ENCODE peak calls at places on chromosomes 12 and 14, in six cellular contexts. Y, F, O, A, W and V are unnamed samples.
A peak's percentile ranks its signal among the peaks of the same experiment; 100 is the strongest.

GRCh38 chr14:103854822-103855733 is 7.7 kb upstream of the PPP1R13B start:
- DNase-seq in Y (no peak), F (peak; percentile 54), O (no peak), A (no peak), W (peak; percentile 91), V (no peak)

GRCh38 chr12:63916561-63917476 is 72.3 kb downstream of the SRGAP1 start:
- DNase-seq in Y (no peak), F (no peak), O (no peak), A (no peak), W (no peak), V (peak; percentile 38)

GRCh38 chr14:59337151-59337611 is 128.0 kb downstream of the GPR135 start:
- DNase-seq in Y (no peak), F (no peak), O (no peak), A (peak; percentile 29), W (no peak), V (peak; percentile 72)

GRCh38 chr14:50210074-50210473 is 21.3 kb downstream of the SOS2 start:
- DNase-seq in Y (no peak), F (no peak), O (no peak), A (no peak), W (no peak), V (no peak)

GRCh38 chr12:21416611-21417121 is 20.8 kb upstream of the PYROXD1 start:
- DNase-seq in Y (no peak), F (no peak), O (no peak), A (no peak), W (no peak), V (no peak)

GRCh38 chr12:1056390-1056789 is 65.4 kb downstream of the ERC1 start:
- DNase-seq in Y (no peak), F (no peak), O (no peak), A (no peak), W (no peak), V (no peak)

GRCh38 chr14:65566820-65567522 is 154.4 kb downstream of the FUT8 start:
- DNase-seq in Y (no peak), F (no peak), O (no peak), A (no peak), W (no peak), V (no peak)

GRCh38 chr12:124422570-124423523 is 128.0 kb downstream of the RFLNA start:
- DNase-seq in Y (peak; percentile 86), F (peak; percentile 97), O (no peak), A (peak; percentile 95), W (peak; percentile 96), V (peak; percentile 98)

GRCh38 chr14:68569970-68570409 is 222.9 kb downstream of the ZFP36L1 start:
- DNase-seq in Y (no peak), F (no peak), O (no peak), A (no peak), W (no peak), V (no peak)

GRCh38 chr14:95072310-95072709 is 85.0 kb downstream of the DICER1 start:
- DNase-seq in Y (no peak), F (no peak), O (no peak), A (no peak), W (no peak), V (no peak)

GRCh38 chr12:1362143-1362542 is 232.2 kb downstream of the FBXL14 start:
- DNase-seq in Y (no peak), F (no peak), O (no peak), A (no peak), W (no peak), V (no peak)

GRCh38 chr14:104458845-104459244 is 120.7 kb upstream of the C14orf180 start:
- DNase-seq in Y (no peak), F (no peak), O (no peak), A (no peak), W (no peak), V (no peak)

GRCh38 chr12:104701301-104701700 is 244.6 kb downstream of the CHST11 start:
- DNase-seq in Y (no peak), F (no peak), O (no peak), A (no peak), W (no peak), V (no peak)

GRCh38 chr14:30547388-30548048 is 11.4 kb upstream of the G2E3 start:
- DNase-seq in Y (no peak), F (no peak), O (no peak), A (no peak), W (no peak), V (no peak)

GRCh38 chr14:24340606-24341005 is 815 bp upstream of the RIPK3 start:
- DNase-seq in Y (no peak), F (no peak), O (no peak), A (no peak), W (no peak), V (no peak)

DNA sequence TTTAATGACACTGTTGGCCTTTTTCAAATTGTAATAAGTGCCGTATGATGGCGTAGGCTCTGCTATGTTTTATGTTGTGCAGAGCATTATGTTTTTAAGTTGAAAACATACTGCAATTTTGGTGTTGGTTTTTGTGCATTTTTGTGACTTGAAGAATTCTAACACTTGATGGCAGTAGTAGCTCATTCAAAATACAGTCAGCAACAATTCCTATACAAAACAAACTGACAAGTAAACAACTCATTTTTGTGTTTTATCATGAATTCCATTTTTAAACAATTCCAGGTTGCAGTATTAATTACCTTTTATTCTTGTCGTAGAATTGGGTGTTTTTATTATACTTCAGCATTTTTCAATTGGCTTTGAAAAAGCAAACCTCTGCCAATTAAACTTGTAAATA is 4.0 kb upstream of the CCER1 start:
- DNase-seq in Y (no peak), F (no peak), O (no peak), A (no peak), W (no peak), V (peak; percentile 48)
- TF ChIP-seq CTCF in Y (no peak), F (peak; percentile 40), O (no peak), A (peak; percentile 18), W (no peak), V (peak; percentile 35)

GRCh38 chr12:54046809-54047159 is 6.9 kb upstream of the HOXC4 start:
- DNase-seq in Y (no peak), F (no peak), O (no peak), A (no peak), W (no peak), V (no peak)
- H3K4me3 ChIP-seq in Y (no peak overlapping the region), F (no peak overlapping the region), O (no peak overlapping the region), A (peak overlapping the region; percentile 12), W (no peak overlapping the region), V (no peak overlapping the region)

GRCh38 chr14:37340353-37340752 is 142.6 kb downstream of the MIPOL1 start:
- DNase-seq in Y (no peak), F (no peak), O (no peak), A (no peak), W (no peak), V (no peak)
- TF ChIP-seq CTCF in Y (no peak), F (peak; percentile 12), O (no peak), A (no peak), W (no peak), V (no peak)

DNA sequence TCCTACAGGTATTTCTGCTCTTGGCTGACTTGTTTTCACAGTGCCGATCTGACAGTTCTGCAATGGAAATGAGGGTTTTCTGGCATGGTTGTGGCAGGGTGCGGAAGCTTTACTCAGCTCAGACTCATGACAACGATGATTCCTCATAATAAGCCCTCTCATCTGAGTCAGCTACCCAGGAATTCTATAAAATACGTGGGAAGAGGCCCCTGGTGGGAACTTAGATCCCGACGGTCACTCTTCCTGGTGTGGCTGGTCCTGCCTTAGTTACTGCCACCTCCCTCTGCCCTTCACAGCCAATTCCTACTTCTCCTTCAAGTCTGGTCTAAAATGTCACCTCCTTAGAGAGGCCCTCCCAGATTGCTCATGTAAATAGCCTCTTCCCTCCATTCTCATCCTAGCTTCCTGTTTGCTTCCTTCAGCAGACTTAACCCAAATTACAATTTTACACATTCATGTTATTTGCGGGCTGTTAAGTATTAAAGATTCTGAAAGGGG is 104.2 kb upstream of the MAP1LC3B2 start:
- DNase-seq in Y (peak; percentile 53), F (no peak), O (no peak), A (no peak), W (peak; percentile 62), V (peak; percentile 93)
- H3K4me3 ChIP-seq in Y (no peak overlapping the region), F (no peak overlapping the region), O (no peak overlapping the region), A (no peak overlapping the region), W (no peak overlapping the region), V (no peak overlapping the region)

GRCh38 chr14:101557811-101558738 is 3.2 kb upstream of the DIO3 start:
- DNase-seq in Y (no peak), F (peak; percentile 40), O (no peak), A (peak; percentile 46), W (peak; percentile 43), V (peak; percentile 6)
- TF ChIP-seq CTCF in Y (peak; percentile 9), F (no peak), O (no peak), A (no peak), W (peak; percentile 53), V (peak; percentile 21)

DNA sequence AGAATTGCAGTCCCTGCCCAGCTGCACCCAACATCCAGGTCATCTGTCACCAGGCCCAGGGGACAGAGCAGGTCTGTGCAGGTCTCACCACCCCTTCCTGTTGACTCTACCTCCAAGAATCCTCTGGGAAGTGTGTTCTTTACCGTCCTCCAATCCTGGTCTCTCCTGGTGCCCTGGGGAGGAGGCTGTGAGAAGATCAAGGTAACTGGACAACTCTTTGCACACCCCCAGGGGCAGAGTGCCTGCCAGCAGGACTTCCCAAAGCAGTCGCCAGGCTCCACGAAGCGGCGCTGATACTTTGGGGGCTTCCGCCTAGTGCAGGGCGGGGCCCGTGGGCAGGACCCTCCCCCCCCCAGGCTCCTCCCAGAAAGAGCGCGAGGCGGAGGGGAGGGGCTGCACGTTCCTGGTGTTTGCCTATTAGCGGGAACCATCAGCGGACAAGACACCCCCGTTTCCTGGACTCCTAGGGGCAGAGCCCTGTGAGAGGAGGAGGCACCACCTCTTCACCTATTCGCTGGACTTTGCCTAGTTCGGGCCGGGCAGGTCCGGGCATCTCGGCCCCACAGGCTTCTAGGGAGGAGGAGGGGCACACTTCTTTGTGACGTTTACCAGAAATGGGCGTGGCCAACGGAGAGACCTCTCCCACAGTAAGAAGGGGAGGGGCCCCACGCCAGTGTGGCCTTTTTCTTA is 918.0 kb downstream of the AACS start:
- DNase-seq in Y (peak; percentile 66), F (peak; percentile 77), O (no peak), A (peak; percentile 23), W (peak; percentile 85), V (peak; percentile 69)
- H3K4me3 ChIP-seq in Y (peak overlapping the region; percentile 67), F (peak overlapping the region; percentile 63), O (no peak overlapping the region), A (peak overlapping the region; percentile 20), W (peak overlapping the region; percentile 64), V (peak overlapping the region; percentile 48)

GRCh38 chr12:88578274-88578673 is 2.0 kb downstream of the KITLG start:
- DNase-seq in Y (no peak), F (no peak), O (no peak), A (no peak), W (peak; percentile 9), V (no peak)

GRCh38 chr12:88579572-88579940 is 715 bp downstream of the KITLG start:
- DNase-seq in Y (no peak), F (peak; percentile 66), O (no peak), A (peak; percentile 18), W (peak; percentile 40), V (no peak)

GRCh38 chr12:88577537-88577936 is 2.7 kb downstream of the KITLG start:
- DNase-seq in Y (no peak), F (no peak), O (no peak), A (no peak), W (no peak), V (no peak)

GRCh38 chr12:88578821-88579518 is 1.3 kb downstream of the KITLG start:
- DNase-seq in Y (no peak), F (peak; percentile 72), O (no peak), A (no peak), W (peak; percentile 30), V (no peak)

GRCh38 chr12:88579941-88580871 is at the start of gene KITLG:
- DNase-seq in Y (peak; percentile 65), F (peak; percentile 83), O (no peak), A (peak; percentile 72), W (peak; percentile 89), V (peak; percentile 83)
- TF ChIP-seq CTCF in Y (peak; percentile 37), F (peak; percentile 42), O (no peak), A (peak; percentile 30), W (no peak), V (peak; percentile 21)

GRCh38 chr14:42930058-42930457 is 1323.4 kb downstream of the LRFN5 start:
- DNase-seq in Y (no peak), F (no peak), O (no peak), A (no peak), W (no peak), V (peak; percentile 6)
- H3K4me3 ChIP-seq in Y (no peak overlapping the region), F (no peak overlapping the region), O (no peak overlapping the region), A (no peak overlapping the region), W (no peak overlapping the region), V (no peak overlapping the region)